ENCODE peak calls at places on chromosomes 2 and 18, in seven cellular contexts. P, F, J, N, G, E and S are unnamed samples.

GRCh38 chr2:187264612-187265011 is 183.4 kb downstream of the CALCRL start:
- DNase-seq in N (no peak), F (no peak), E (no peak), P (no peak), G (no peak), J (no peak), S (no peak)

GRCh38 chr18:42446195-42446594 is 491.2 kb downstream of the PIK3C3 start:
- DNase-seq in G (no peak), E (peak; percentile 99), F (no peak), J (no peak), P (peak; percentile 16), N (peak; percentile 95), S (peak; percentile 96)

GRCh38 chr18:55286257-55286825 is 301.7 kb downstream of the TCF4 start:
- DNase-seq in G (no peak), E (no peak), N (no peak), F (no peak), P (no peak), J (no peak), S (no peak)

GRCh38 chr2:226215902-226216503 is 583.6 kb downstream of the IRS1 start:
- DNase-seq in E (peak; percentile 60), J (no peak), F (peak; percentile 52), G (peak; percentile 38), P (peak; percentile 87), N (no peak), S (no peak)

GRCh38 chr18:7117390-7118355 is at the start of gene LAMA1:
- DNase-seq in G (peak; percentile 11), J (no peak), F (peak; percentile 55), N (no peak), P (peak; percentile 91), E (no peak), S (no peak)

GRCh38 chr2:191059308-191059707 is 45.3 kb upstream of the STAT1 start:
- DNase-seq in F (no peak), J (no peak), P (no peak), G (no peak), E (no peak), N (no peak), S (no peak)

GRCh38 chr2:11705711-11706110 is 35.7 kb upstream of the NTSR2 start:
- DNase-seq in N (no peak), E (no peak), J (no peak), P (no peak), G (no peak), F (no peak), S (no peak)

GRCh38 chr2:26849056-26850001 is 1.4 kb downstream of the DPYSL5 start:
- DNase-seq in N (no peak), G (no peak), E (no peak), F (no peak), P (peak; percentile 86), J (peak; percentile 60), S (no peak)

GRCh38 chr2:239826786-239827510 is 198.2 kb downstream of the NDUFA10 start:
- DNase-seq in G (no peak), J (no peak), E (no peak), F (no peak), N (no peak), P (no peak), S (no peak)

GRCh38 chr2:12303181-12304030 is 413.3 kb upstream of the TRIB2 start:
- DNase-seq in E (peak; percentile 89), J (no peak), P (peak; percentile 67), F (no peak), G (no peak), N (peak; percentile 80), S (peak; percentile 82)

GRCh38 chr18:7488571-7488970 is 78.5 kb upstream of the PTPRM start:
- DNase-seq in G (no peak), E (no peak), P (no peak), F (no peak), N (no peak), J (no peak), S (no peak)

GRCh38 chr2:119702918-119703401 is 24.0 kb downstream of the TMEM177 start:
- DNase-seq in J (peak; percentile 33), G (peak; percentile 66), N (peak; percentile 58), E (peak; percentile 58), P (peak; percentile 88), F (peak; percentile 68), S (no peak)

GRCh38 chr2:147945660-147946059 is 74.9 kb downstream of the ORC4 start:
- DNase-seq in N (no peak), E (no peak), G (no peak), P (peak; percentile 49), J (no peak), F (no peak), S (peak; percentile 5)

GRCh38 chr2:112547333-112547732 is 5.1 kb downstream of the POLR1B start:
- DNase-seq in N (peak; percentile 60), E (peak; percentile 91), J (no peak), G (no peak), P (peak; percentile 27), F (no peak), S (peak; percentile 80)

GRCh38 chr2:18363348-18363747 is 197.1 kb downstream of the RDH14 start:
- DNase-seq in F (no peak), E (no peak), P (no peak), G (no peak), J (no peak), N (no peak), S (no peak)

GRCh38 chr2:10493636-10494281 is 45.6 kb upstream of the ODC1 start:
- DNase-seq in J (no peak), N (peak; percentile 98), E (peak; percentile 93), G (no peak), F (no peak), P (no peak), S (peak; percentile 99)

GRCh38 chr2:212732860-212733259 is 194.3 kb upstream of the ERBB4 start:
- DNase-seq in F (no peak), E (peak; percentile 30), N (peak; percentile 31), P (no peak), J (no peak), G (no peak), S (no peak)

GRCh38 chr2:239114119-239114581 is 266.3 kb downstream of the TWIST2 start:
- DNase-seq in F (peak; percentile 58), N (peak; percentile 25), E (no peak), J (no peak), P (peak; percentile 25), G (no peak), S (no peak)

GRCh38 chr2:191802180-191802579 is 44.7 kb downstream of the CAVIN2 start:
- DNase-seq in E (no peak), F (no peak), P (no peak), G (no peak), N (no peak), J (no peak), S (no peak)

GRCh38 chr2:68441179-68441993 is 25.7 kb downstream of the FBXO48 start:
- DNase-seq in E (peak; percentile 77), G (peak; percentile 82), J (peak; percentile 75), N (peak; percentile 75), P (peak; percentile 94), F (peak; percentile 87), S (peak; percentile 48)

GRCh38 chr2:24588294-24588693 is 97.2 kb downstream of the NCOA1 start:
- DNase-seq in G (no peak), J (no peak), E (no peak), N (no peak), P (no peak), F (no peak), S (no peak)

GRCh38 chr2:26954135-26954534 is 16.3 kb upstream of the MAPRE3 start:
- DNase-seq in N (no peak), J (no peak), E (no peak), F (no peak), G (no peak), P (no peak), S (no peak)

GRCh38 chr2:140128909-140129308 is 1348.7 kb upstream of the NXPH2 start:
- DNase-seq in E (no peak), N (no peak), P (no peak), G (no peak), F (no peak), J (no peak), S (no peak)

GRCh38 chr2:173568054-173568453 is 213.4 kb downstream of the CDCA7 start:
- DNase-seq in F (no peak), E (peak; percentile 41), P (peak; percentile 50), J (no peak), N (peak; percentile 50), G (peak; percentile 31), S (no peak)

GRCh38 chr2:55357907-55358306 is 61.7 kb downstream of the CCDC88A start:
- DNase-seq in F (no peak), E (no peak), P (no peak), G (no peak), J (no peak), N (no peak), S (no peak)

GRCh38 chr2:954687-955000 is 4.0 kb downstream of the SNTG2 start:
- DNase-seq in G (no peak), P (no peak), J (no peak), N (no peak), F (peak; percentile 37), E (no peak), S (no peak)

GRCh38 chr2:71455011-71455740 is 1.8 kb downstream of the DYSF start:
- DNase-seq in E (no peak), P (no peak), G (no peak), J (no peak), N (no peak), F (no peak), S (no peak)

GRCh38 chr2:68487773-68488355 is 20.5 kb downstream of the APLF start:
- DNase-seq in N (peak; percentile 26), J (peak; percentile 12), G (no peak), F (no peak), E (peak; percentile 17), P (peak; percentile 27), S (no peak)

GRCh38 chr2:121650554-121650930 is 1.3 kb upstream of the CLASP1 start:
- DNase-seq in F (no peak), E (no peak), J (no peak), G (no peak), N (no peak), P (peak; percentile 55), S (no peak)

GRCh38 chr2:180676520-180676919 is 303.9 kb upstream of the UBE2E3 start:
- DNase-seq in G (no peak), F (no peak), E (no peak), P (peak; percentile 83), N (no peak), J (peak; percentile 30), S (no peak)

GRCh38 chr18:59358611-59359575 is at the start of gene LMAN1:
- DNase-seq in E (peak; percentile 77), P (peak; percentile 98), F (peak; percentile 99), G (peak; percentile 97), J (peak; percentile 93), N (peak; percentile 77), S (peak; percentile 68)

GRCh38 chr2:70118798-70119454 is 31.6 kb downstream of the PCBP1 start:
- DNase-seq in G (no peak), E (no peak), P (peak; percentile 78), F (no peak), J (no peak), N (no peak), S (no peak)

GRCh38 chr2:137049518-137049917 is 284.2 kb downstream of the THSD7B start:
- DNase-seq in J (no peak), E (no peak), G (no peak), F (no peak), N (no peak), P (peak; percentile 21), S (no peak)

GRCh38 chr2:226357816-226358215 is 441.8 kb downstream of the IRS1 start:
- DNase-seq in E (no peak), N (no peak), G (no peak), F (no peak), P (no peak), J (no peak), S (no peak)

GRCh38 chr2:71070294-71071025 is 2.0 kb downstream of the NAGK start:
- DNase-seq in J (no peak), F (peak; percentile 48), N (no peak), E (peak; percentile 9), G (no peak), P (peak; percentile 50), S (no peak)

GRCh38 chr18:40469851-40470250 is 1485.2 kb upstream of the PIK3C3 start:
- DNase-seq in F (no peak), E (no peak), P (no peak), G (no peak), J (no peak), N (no peak), S (no peak)

GRCh38 chr2:129347486-129348217 is 631.8 kb upstream of the RAB6C start:
- DNase-seq in J (no peak), N (no peak), P (no peak), F (no peak), G (peak; percentile 24), E (no peak), S (no peak)

GRCh38 chr2:109009920-109010610 is 21.0 kb upstream of the EDAR start:
- DNase-seq in F (no peak), G (no peak), P (no peak), N (no peak), E (no peak), J (no peak), S (no peak)